ENCODE peak calls at places on chromosome 1, in seven cellular contexts. One of them, this sample, is unnamed.

GRCh38 chr1:110057963-110058518 is 12.4 kb downstream of the ALX3 start:
- DNase-seq in endothelial cell of umbilical vein: no peak
- DNase-seq in type B pancreatic cell: no peak
- DNase-seq in AG09319: no peak
- DNase-seq in HFFc6: peak
- DNase-seq in fibroblast of mammary gland: no peak
- DNase-seq in NB4: no peak
- DNase-seq in this sample: no peak

GRCh38 chr1:201681375-201681774 is 142.4 kb downstream of the NAV1 start:
- DNase-seq in endothelial cell of umbilical vein: no peak
- DNase-seq in type B pancreatic cell: no peak
- DNase-seq in AG09319: no peak
- DNase-seq in HFFc6: no peak
- DNase-seq in fibroblast of mammary gland: no peak
- DNase-seq in NB4: no peak
- DNase-seq in this sample: no peak

GRCh38 chr1:205013683-205014367 is 29.2 kb upstream of the CNTN2 start:
- DNase-seq in endothelial cell of umbilical vein: no peak
- DNase-seq in type B pancreatic cell: no peak
- DNase-seq in AG09319: no peak
- DNase-seq in HFFc6: no peak
- DNase-seq in fibroblast of mammary gland: peak
- DNase-seq in NB4: no peak
- DNase-seq in this sample: no peak

GRCh38 chr1:151993734-151994496 is at the start of gene S100A10:
- DNase-seq in endothelial cell of umbilical vein: peak
- DNase-seq in type B pancreatic cell: peak
- DNase-seq in AG09319: peak
- DNase-seq in HFFc6: peak
- DNase-seq in fibroblast of mammary gland: peak
- DNase-seq in NB4: peak
- DNase-seq in this sample: peak

GRCh38 chr1:26023826-26024225 is 2.3 kb downstream of the EXTL1 start:
- DNase-seq in endothelial cell of umbilical vein: no peak
- DNase-seq in type B pancreatic cell: no peak
- DNase-seq in AG09319: no peak
- DNase-seq in HFFc6: no peak
- DNase-seq in fibroblast of mammary gland: no peak
- DNase-seq in NB4: no peak
- DNase-seq in this sample: no peak

GRCh38 chr1:52904590-52905375 is 16.8 kb downstream of the ECHDC2 start:
- DNase-seq in endothelial cell of umbilical vein: no peak
- DNase-seq in type B pancreatic cell: no peak
- DNase-seq in AG09319: no peak
- DNase-seq in HFFc6: peak
- DNase-seq in fibroblast of mammary gland: peak
- DNase-seq in NB4: peak
- DNase-seq in this sample: no peak

GRCh38 chr1:162549001-162549400 is 12.5 kb upstream of the UAP1 start:
- DNase-seq in endothelial cell of umbilical vein: no peak
- DNase-seq in type B pancreatic cell: no peak
- DNase-seq in AG09319: no peak
- DNase-seq in HFFc6: peak
- DNase-seq in fibroblast of mammary gland: no peak
- DNase-seq in NB4: no peak
- DNase-seq in this sample: no peak

GRCh38 chr1:22790232-22791008 is 79.8 kb downstream of the EPHB2 start:
- DNase-seq in endothelial cell of umbilical vein: no peak
- DNase-seq in type B pancreatic cell: no peak
- DNase-seq in AG09319: no peak
- DNase-seq in HFFc6: no peak
- DNase-seq in fibroblast of mammary gland: no peak
- DNase-seq in NB4: no peak
- DNase-seq in this sample: no peak

GRCh38 chr1:179190861-179191260 is 38.6 kb downstream of the ABL2 start:
- DNase-seq in endothelial cell of umbilical vein: peak
- DNase-seq in type B pancreatic cell: no peak
- DNase-seq in AG09319: no peak
- DNase-seq in HFFc6: no peak
- DNase-seq in fibroblast of mammary gland: peak
- DNase-seq in NB4: no peak
- DNase-seq in this sample: no peak

GRCh38 chr1:18949689-18950414 is 6.6 kb downstream of the IFFO2 start:
- DNase-seq in endothelial cell of umbilical vein: peak
- DNase-seq in type B pancreatic cell: no peak
- DNase-seq in AG09319: no peak
- DNase-seq in HFFc6: peak
- DNase-seq in fibroblast of mammary gland: peak
- DNase-seq in NB4: peak
- DNase-seq in this sample: no peak

GRCh38 chr1:168083456-168084325 is 53.0 kb downstream of the GPR161 start:
- DNase-seq in endothelial cell of umbilical vein: no peak
- DNase-seq in type B pancreatic cell: no peak
- DNase-seq in AG09319: no peak
- DNase-seq in HFFc6: no peak
- DNase-seq in fibroblast of mammary gland: no peak
- DNase-seq in NB4: no peak
- DNase-seq in this sample: no peak

GRCh38 chr1:44380666-44381177 is 24.3 kb upstream of the RNF220 start:
- DNase-seq in endothelial cell of umbilical vein: no peak
- DNase-seq in type B pancreatic cell: no peak
- DNase-seq in AG09319: no peak
- DNase-seq in HFFc6: no peak
- DNase-seq in fibroblast of mammary gland: no peak
- DNase-seq in NB4: no peak
- DNase-seq in this sample: no peak

GRCh38 chr1:160340866-160341265 is 2.2 kb downstream of the COPA start:
- DNase-seq in endothelial cell of umbilical vein: no peak
- DNase-seq in type B pancreatic cell: no peak
- DNase-seq in AG09319: no peak
- DNase-seq in HFFc6: no peak
- DNase-seq in fibroblast of mammary gland: peak
- DNase-seq in NB4: no peak
- DNase-seq in this sample: no peak

GRCh38 chr1:160342520-160342919 is 530 bp downstream of the COPA start:
- DNase-seq in endothelial cell of umbilical vein: peak
- DNase-seq in type B pancreatic cell: no peak
- DNase-seq in AG09319: no peak
- DNase-seq in HFFc6: no peak
- DNase-seq in fibroblast of mammary gland: peak
- DNase-seq in NB4: peak
- DNase-seq in this sample: no peak

GRCh38 chr1:160340146-160340545 is 2.9 kb downstream of the COPA start:
- DNase-seq in endothelial cell of umbilical vein: no peak
- DNase-seq in type B pancreatic cell: no peak
- DNase-seq in AG09319: no peak
- DNase-seq in HFFc6: no peak
- DNase-seq in fibroblast of mammary gland: no peak
- DNase-seq in NB4: no peak
- DNase-seq in this sample: no peak

GRCh38 chr1:160346953-160347352 is 3.8 kb downstream of the NCSTN start:
- DNase-seq in endothelial cell of umbilical vein: no peak
- DNase-seq in type B pancreatic cell: no peak
- DNase-seq in AG09319: no peak
- DNase-seq in HFFc6: no peak
- DNase-seq in fibroblast of mammary gland: no peak
- DNase-seq in NB4: peak
- DNase-seq in this sample: no peak

DNA sequence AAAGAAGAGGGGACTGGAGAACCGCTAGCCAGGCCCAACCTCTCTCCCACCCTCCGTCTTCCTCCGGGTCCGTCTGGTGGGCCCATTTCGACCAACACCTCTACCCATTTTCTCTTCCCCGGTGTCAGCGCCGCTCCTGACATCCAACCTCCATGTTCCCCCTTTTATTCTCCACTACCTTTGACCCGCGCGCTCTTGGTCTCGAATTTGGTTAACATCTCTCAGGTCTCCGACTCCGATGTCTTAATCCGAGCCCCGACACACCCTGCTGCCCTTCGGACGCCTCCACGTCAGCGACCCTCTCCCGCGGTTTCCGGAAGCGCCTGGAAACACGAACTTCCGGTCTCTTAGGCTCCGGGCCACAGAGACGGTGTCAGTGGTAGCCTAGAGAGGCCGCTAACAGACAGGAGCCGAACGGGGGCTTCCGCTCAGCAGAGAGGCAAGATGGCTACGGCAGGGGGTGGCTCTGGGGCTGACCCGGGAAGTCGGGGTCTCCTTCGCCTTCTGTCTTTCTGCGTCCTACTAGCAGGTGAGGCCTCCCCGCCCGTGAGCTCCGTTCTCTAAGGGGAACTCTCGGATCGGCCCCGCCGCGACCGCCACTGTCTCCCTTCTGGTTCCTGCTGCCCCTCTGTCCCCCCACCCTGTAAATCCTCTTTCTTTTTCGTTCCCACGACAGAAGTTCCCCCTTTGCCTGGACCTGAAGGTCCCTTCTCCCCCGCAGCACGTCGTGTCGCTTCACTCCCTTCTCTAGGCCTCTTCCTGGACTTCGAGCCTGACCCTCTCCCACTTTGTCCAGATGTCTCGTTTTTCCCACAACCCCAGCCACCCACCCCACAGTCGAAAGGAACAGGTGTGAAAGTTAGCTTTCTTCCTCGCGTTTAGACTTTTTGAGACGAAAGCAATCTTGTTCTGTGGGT is at the start of the genes COPA and NCSTN:
- DNase-seq in endothelial cell of umbilical vein: peak
- DNase-seq in type B pancreatic cell: peak
- DNase-seq in AG09319: peak
- DNase-seq in HFFc6: peak
- DNase-seq in fibroblast of mammary gland: peak
- DNase-seq in NB4: peak
- DNase-seq in this sample: peak
- TF ChIP-seq CTCF in endothelial cell of umbilical vein: no peak
- TF ChIP-seq CTCF in type B pancreatic cell: no peak
- TF ChIP-seq CTCF in AG09319: no peak
- TF ChIP-seq CTCF in HFFc6: peak
- TF ChIP-seq CTCF in fibroblast of mammary gland: no peak
- TF ChIP-seq CTCF in NB4: no peak
- TF ChIP-seq CTCF in this sample: no peak

GRCh38 chr1:11963622-11964021 is 16.6 kb upstream of the MFN2 start:
- DNase-seq in endothelial cell of umbilical vein: no peak
- DNase-seq in type B pancreatic cell: no peak
- DNase-seq in AG09319: no peak
- DNase-seq in HFFc6: no peak
- DNase-seq in fibroblast of mammary gland: no peak
- DNase-seq in NB4: no peak
- DNase-seq in this sample: no peak

GRCh38 chr1:11970441-11971185 is 9.6 kb upstream of the MFN2 start:
- DNase-seq in endothelial cell of umbilical vein: no peak
- DNase-seq in type B pancreatic cell: no peak
- DNase-seq in AG09319: no peak
- DNase-seq in HFFc6: no peak
- DNase-seq in fibroblast of mammary gland: no peak
- DNase-seq in NB4: no peak
- DNase-seq in this sample: no peak

GRCh38 chr1:11964656-11965055 is 15.6 kb upstream of the MFN2 start:
- DNase-seq in endothelial cell of umbilical vein: no peak
- DNase-seq in type B pancreatic cell: no peak
- DNase-seq in AG09319: no peak
- DNase-seq in HFFc6: no peak
- DNase-seq in fibroblast of mammary gland: no peak
- DNase-seq in NB4: no peak
- DNase-seq in this sample: no peak

GRCh38 chr1:11961230-11961629 is 19.0 kb upstream of the MFN2 start:
- DNase-seq in endothelial cell of umbilical vein: peak
- DNase-seq in type B pancreatic cell: no peak
- DNase-seq in AG09319: no peak
- DNase-seq in HFFc6: no peak
- DNase-seq in fibroblast of mammary gland: peak
- DNase-seq in NB4: no peak
- DNase-seq in this sample: no peak

DNA sequence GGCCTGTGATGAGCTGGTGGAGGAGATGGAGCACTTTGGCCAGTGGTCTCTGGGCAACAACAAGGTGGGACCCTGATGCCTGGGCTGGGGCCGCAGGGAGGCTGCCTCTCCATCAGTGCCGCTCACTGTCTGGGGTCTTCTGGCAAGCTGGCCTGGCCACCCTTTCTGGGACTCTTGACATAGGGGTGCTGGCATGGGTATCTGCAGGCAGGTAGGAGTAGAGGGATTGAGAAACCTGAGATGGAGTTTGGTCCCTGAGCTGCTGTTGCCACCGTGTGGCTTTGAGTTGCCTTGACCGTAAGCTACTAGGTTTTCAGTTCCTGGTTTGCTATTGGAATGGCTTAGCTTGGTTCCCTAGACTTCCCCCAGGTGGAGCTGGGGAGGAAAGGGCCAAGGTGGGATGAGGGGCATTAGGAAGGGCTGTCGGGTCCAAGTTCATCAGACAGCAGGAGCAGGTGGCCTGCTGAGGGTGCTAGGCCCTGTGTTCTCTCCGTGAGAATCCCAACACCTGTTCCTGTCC is 13.2 kb upstream of the MFN2 start:
- DNase-seq in endothelial cell of umbilical vein: peak
- DNase-seq in type B pancreatic cell: no peak
- DNase-seq in AG09319: no peak
- DNase-seq in HFFc6: no peak
- DNase-seq in fibroblast of mammary gland: peak
- DNase-seq in NB4: peak
- DNase-seq in this sample: no peak
- TF ChIP-seq CTCF in endothelial cell of umbilical vein: peak
- TF ChIP-seq CTCF in type B pancreatic cell: peak
- TF ChIP-seq CTCF in AG09319: peak
- TF ChIP-seq CTCF in HFFc6: peak
- TF ChIP-seq CTCF in fibroblast of mammary gland: peak
- TF ChIP-seq CTCF in NB4: peak
- TF ChIP-seq CTCF in this sample: no peak

GRCh38 chr1:154750681-154751665 is 119.1 kb downstream of the KCNN3 start:
- DNase-seq in endothelial cell of umbilical vein: no peak
- DNase-seq in type B pancreatic cell: no peak
- DNase-seq in AG09319: no peak
- DNase-seq in HFFc6: no peak
- DNase-seq in fibroblast of mammary gland: no peak
- DNase-seq in NB4: no peak
- DNase-seq in this sample: no peak
- TF ChIP-seq CTCF in endothelial cell of umbilical vein: no peak
- TF ChIP-seq CTCF in type B pancreatic cell: no peak
- TF ChIP-seq CTCF in AG09319: no peak
- TF ChIP-seq CTCF in HFFc6: no peak
- TF ChIP-seq CTCF in fibroblast of mammary gland: no peak
- TF ChIP-seq CTCF in NB4: no peak
- TF ChIP-seq CTCF in this sample: no peak

DNA sequence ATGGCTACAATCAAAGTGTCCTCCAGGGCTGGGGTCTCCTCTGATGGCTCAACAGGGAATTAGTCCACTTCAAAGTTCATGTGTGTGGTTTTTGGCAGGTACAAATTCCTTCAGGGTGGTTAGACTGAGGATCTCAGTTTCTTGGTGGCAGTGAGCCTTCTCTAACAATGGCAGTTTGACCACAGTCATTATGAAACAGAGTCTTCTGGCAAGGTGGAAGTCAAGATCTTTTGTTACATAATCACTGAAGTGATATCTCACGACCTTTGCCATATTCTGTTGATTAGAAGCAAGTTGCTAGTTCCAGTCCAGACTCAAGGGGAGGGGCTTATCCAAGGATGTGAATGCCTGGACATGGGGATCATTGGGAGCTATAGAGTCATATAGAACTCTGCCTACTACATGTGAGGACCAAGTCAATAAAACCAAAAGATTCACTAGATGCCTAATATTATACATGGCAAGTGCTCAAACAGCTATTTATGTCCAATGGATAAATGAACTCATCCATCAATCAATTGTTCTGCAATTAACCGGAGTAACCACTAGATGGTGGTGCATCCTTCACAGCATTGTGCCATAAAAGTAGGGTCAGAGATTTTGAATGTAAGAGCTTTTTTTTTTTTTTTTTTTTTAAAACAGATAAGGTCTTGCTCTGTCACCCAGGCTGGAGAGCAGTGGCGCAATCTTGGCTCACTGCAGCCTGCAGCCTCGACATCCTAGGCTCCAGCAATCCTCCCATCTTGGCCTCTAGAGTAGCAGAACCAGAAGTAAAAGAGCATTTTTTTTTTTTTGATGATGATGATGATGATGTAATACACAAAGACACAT is 131.9 kb downstream of the CRB1 start:
- DNase-seq in endothelial cell of umbilical vein: peak
- DNase-seq in type B pancreatic cell: no peak
- DNase-seq in AG09319: no peak
- DNase-seq in HFFc6: peak
- DNase-seq in fibroblast of mammary gland: peak
- DNase-seq in NB4: peak
- DNase-seq in this sample: no peak
- TF ChIP-seq CTCF in endothelial cell of umbilical vein: peak
- TF ChIP-seq CTCF in type B pancreatic cell: peak
- TF ChIP-seq CTCF in AG09319: peak
- TF ChIP-seq CTCF in HFFc6: peak
- TF ChIP-seq CTCF in fibroblast of mammary gland: peak
- TF ChIP-seq CTCF in NB4: peak
- TF ChIP-seq CTCF in this sample: peak